ENCODE peak calls at places on chromosomes 5 and 9, in seven cellular contexts. C is endothelial cell, K is astrocyte, Z is non-pigmented ciliary epithelial cell, J is fibroblast of the conjunctiva, O is AG20443, I is amniotic stem cell. G is an unnamed sample.

GRCh38 chr9:69817202-69817601 is 3.4 kb upstream of the CFAP95 start:
- DNase-seq in K (no peak), J (no peak), I (no peak), Z (no peak), C (no peak), O (no peak), G (no peak)

GRCh38 chr5:160181965-160182622 is 47.2 kb upstream of the FABP6 start:
- DNase-seq in O (no peak), Z (no peak), C (no peak), K (no peak), I (no peak), J (no peak), G (no peak)

GRCh38 chr9:25207402-25207801 is 470.8 kb downstream of the TUSC1 start:
- DNase-seq in K (no peak), Z (no peak), J (no peak), O (no peak), C (no peak), I (no peak), G (peak)

GRCh38 chr9:32783168-32783891 is at the start of gene TMEM215:
- DNase-seq in O (peak), K (no peak), Z (no peak), I (no peak), J (no peak), C (peak), G (peak)

GRCh38 chr9:89465726-89466308 is 32.1 kb downstream of the SEMA4D start:
- DNase-seq in O (no peak), C (no peak), K (no peak), J (no peak), I (no peak), Z (no peak), G (no peak)

GRCh38 chr5:56422060-56422762 is 189.1 kb upstream of the ANKRD55 start:
- DNase-seq in I (no peak), O (no peak), K (no peak), Z (no peak), J (no peak), C (no peak), G (no peak)

GRCh38 chr9:69744688-69745380 is 15.0 kb downstream of the PTAR1 start:
- DNase-seq in I (no peak), O (peak), K (peak), C (no peak), Z (no peak), J (no peak), G (no peak)

GRCh38 chr9:129140397-129141065 is 29.3 kb downstream of the PTPA start:
- DNase-seq in C (peak), I (peak), Z (no peak), O (peak), J (no peak), K (peak), G (no peak)

GRCh38 chr5:9554122-9554521 is 8.2 kb upstream of the SEMA5A start:
- DNase-seq in C (no peak), Z (no peak), O (no peak), I (no peak), J (no peak), K (no peak), G (no peak)

GRCh38 chr9:38689678-38690077 is 30.3 kb downstream of the FAM240B start:
- DNase-seq in J (no peak), I (no peak), K (peak), C (no peak), Z (no peak), O (no peak), G (peak)

GRCh38 chr5:176784218-176785165 is 25.9 kb upstream of the UNC5A start:
- DNase-seq in K (peak), J (peak), C (no peak), I (no peak), O (peak), Z (peak), G (peak)

GRCh38 chr5:66796306-66797292 is 200.4 kb downstream of the MAST4 start:
- DNase-seq in I (no peak), J (no peak), O (peak), K (no peak), C (no peak), Z (no peak), G (no peak)

GRCh38 chr5:14644623-14645237 is 19.8 kb upstream of the OTULIN start:
- DNase-seq in O (no peak), Z (no peak), I (no peak), J (no peak), K (no peak), C (no peak), G (no peak)

GRCh38 chr5:7629559-7629958 is 221.4 kb downstream of the CFAP90 start:
- DNase-seq in C (no peak), J (no peak), K (no peak), O (no peak), Z (no peak), I (no peak), G (no peak)

GRCh38 chr9:13131991-13132390 is 147.5 kb downstream of the MPDZ start:
- DNase-seq in O (no peak), C (no peak), K (no peak), Z (no peak), I (no peak), J (no peak), G (no peak)

GRCh38 chr5:489689-490080 is 34.6 kb downstream of the SLC9A3 start:
- DNase-seq in Z (no peak), O (no peak), I (no peak), C (no peak), K (no peak), J (no peak), G (no peak)

GRCh38 chr9:128689820-128690683 is 1.0 kb downstream of the SET start:
- DNase-seq in Z (no peak), J (no peak), O (peak), C (peak), K (no peak), I (no peak), G (peak)

GRCh38 chr9:6008169-6008979 is 7.0 kb downstream of the RANBP6 start:
- DNase-seq in K (peak), I (peak), Z (peak), O (peak), J (peak), C (peak), G (peak)

GRCh38 chr9:8686502-8686901 is 886.9 kb upstream of the DMAC1 start:
- DNase-seq in Z (no peak), J (no peak), K (no peak), I (no peak), O (no peak), C (no peak), G (no peak)

GRCh38 chr5:124972703-124973102 is 226.3 kb upstream of the ZNF608 start:
- DNase-seq in O (no peak), K (no peak), J (no peak), I (no peak), C (no peak), Z (no peak), G (no peak)

GRCh38 chr9:35690447-35691324 is 961 bp upstream of the TPM2 start:
- DNase-seq in O (peak), C (peak), K (peak), Z (no peak), J (peak), I (peak), G (peak)

G was measured in retina.